ENCODE peak calls at places on chromosomes 4 and X, in four cellular contexts. N, V, R and C are unnamed samples.

GRCh38 chr4:1036095-1036494 is 24.7 kb downstream of the FGFRL1 start:
- DNase-seq in R (no peak), V (no peak), N (no peak), C (no peak)

GRCh38 chr4:44016582-44017421 is 431.8 kb downstream of the KCTD8 start:
- DNase-seq in V (no peak), R (no peak), N (no peak), C (no peak)

GRCh38 chrX:151687635-151688034 is 7.6 kb upstream of the PRRG3 start:
- DNase-seq in R (no peak), N (no peak), V (no peak), C (no peak)

GRCh38 chr4:70914631-70915030 is 12.5 kb downstream of the MOB1B start:
- DNase-seq in V (no peak), R (no peak), N (no peak), C (no peak)

GRCh38 chr4:138275946-138276621 is 33.9 kb upstream of the SLC7A11 start:
- DNase-seq in V (no peak), N (no peak), R (no peak), C (no peak)

GRCh38 chr4:144809056-144809640 is 163.2 kb downstream of the HHIP start:
- DNase-seq in N (no peak), R (no peak), V (no peak), C (no peak)

GRCh38 chrX:17082831-17083230 is 136.4 kb downstream of the REPS2 start:
- DNase-seq in N (no peak), V (no peak), R (no peak), C (no peak)

GRCh38 chr4:147339116-147339515 is 141.8 kb upstream of the EDNRA start:
- DNase-seq in N (no peak), R (no peak), V (no peak), C (no peak)

GRCh38 chr4:182465114-182465513 is 221.9 kb downstream of the TENM3 start:
- DNase-seq in R (no peak), N (no peak), V (no peak), C (no peak)

GRCh38 chrX:93422693-93423092 is 250.7 kb downstream of the NAP1L3 start:
- DNase-seq in V (no peak), N (no peak), R (no peak), C (peak)

GRCh38 chr4:168587326-168588125 is 90.7 kb downstream of the PALLD start:
- DNase-seq in V (no peak), N (no peak), R (no peak), C (no peak)

GRCh38 chrX:153966283-153966688 is 5.3 kb downstream of the HCFC1 start:
- DNase-seq in N (no peak), V (no peak), R (no peak), C (no peak)

GRCh38 chrX:7147431-7147977 is at the start of gene STS:
- DNase-seq in R (no peak), V (peak), N (peak), C (no peak)

GRCh38 chr4:113512880-113513279 is 248.7 kb downstream of the CAMK2D start:
- DNase-seq in N (no peak), R (no peak), V (no peak), C (no peak)

GRCh38 chr4:15649914-15650545 is 5.1 kb downstream of the FBXL5 start:
- DNase-seq in R (peak), N (peak), V (no peak), C (peak)

GRCh38 chr4:138399041-138399440 is 156.9 kb upstream of the SLC7A11 start:
- DNase-seq in N (no peak), V (no peak), R (no peak), C (no peak)

GRCh38 chr4:184357783-184358182 is 116.6 kb downstream of the IRF2 start:
- DNase-seq in N (no peak), V (no peak), R (peak), C (no peak)

GRCh38 chr4:121711263-121712000 is 14.7 kb upstream of the ANXA5 start:
- DNase-seq in R (peak), N (no peak), V (peak), C (no peak)

GRCh38 chrX:72348247-72348979 is 42.7 kb upstream of the CITED1 start:
- DNase-seq in N (no peak), R (no peak), V (no peak), C (no peak)

GRCh38 chr4:181372014-181372413 is 871.2 kb upstream of the TENM3 start:
- DNase-seq in N (no peak), R (no peak), V (no peak), C (no peak)

GRCh38 chrX:82732861-82733260 is 775.2 kb upstream of the POU3F4 start:
- DNase-seq in N (no peak), R (no peak), V (no peak), C (no peak)

GRCh38 chrX:49919617-49920016 is 2.8 kb upstream of the CLCN5 start:
- DNase-seq in R (no peak), V (no peak), N (no peak), C (peak)

GRCh38 chrX:78331708-78332107 is 4.3 kb upstream of the CYSLTR1 start:
- DNase-seq in N (no peak), R (peak), V (no peak), C (peak)

GRCh38 chr4:154490261-154490588 is 1.4 kb downstream of the DCHS2 start:
- DNase-seq in V (no peak), R (no peak), N (no peak), C (no peak)

GRCh38 chr4:78369691-78370090 is 181.9 kb upstream of the ANXA3 start:
- DNase-seq in N (no peak), R (no peak), V (no peak), C (no peak)

GRCh38 chr4:161555689-161556660 is 607.8 kb downstream of the FSTL5 start:
- DNase-seq in N (no peak), V (no peak), R (peak), C (no peak)

GRCh38 chr4:76882630-76883029 is 15.3 kb downstream of the SOWAHB start:
- DNase-seq in N (no peak), V (no peak), R (no peak), C (no peak)

GRCh38 chr4:45275862-45276261 is 549.5 kb upstream of the GNPDA2 start:
- DNase-seq in N (no peak), V (no peak), R (no peak), C (no peak)

GRCh38 chr4:181661090-181661489 is 582.1 kb upstream of the TENM3 start:
- DNase-seq in R (peak), N (no peak), V (no peak), C (no peak)

GRCh38 chr4:76747613-76748012 is 150.3 kb downstream of the SOWAHB start:
- DNase-seq in R (no peak), N (no peak), V (no peak), C (no peak)

GRCh38 chr4:16270654-16271328 is 44.5 kb upstream of the TAPT1 start:
- DNase-seq in V (no peak), N (no peak), R (peak), C (peak)

GRCh38 chr4:1985780-1986577 is 22.8 kb downstream of the NELFA start:
- DNase-seq in N (no peak), V (no peak), R (no peak), C (no peak)

GRCh38 chr4:26321326-26322276 is 787 bp downstream of the RBPJ start:
- DNase-seq in V (peak), N (peak), R (peak), C (peak)

GRCh38 chr4:126137782-126138170 is 823.0 kb downstream of the FAT4 start:
- DNase-seq in N (no peak), R (no peak), V (no peak), C (no peak)

GRCh38 chr4:24973471-24974251 is 57.1 kb downstream of the LGI2 start:
- DNase-seq in R (peak), N (no peak), V (peak), C (peak)

GRCh38 chr4:75002381-75002780 is 69.5 kb downstream of the PARM1 start:
- DNase-seq in V (no peak), N (no peak), R (no peak), C (no peak)

GRCh38 chr4:6368096-6368495 is 98.4 kb downstream of the WFS1 start:
- DNase-seq in R (no peak), N (no peak), V (no peak), C (no peak)